ENCODE peak calls at places on chromosomes 13 and 19, in five cellular contexts. One of them, this sample, is unnamed.

GRCh38 chr19:33906578-33907335 is 110.1 kb downstream of the KCTD15 start:
- DNase-seq in stimulated activated CD4-positive, alpha-beta T cell treated with anti-CD3 and anti-CD28 coated beads, TNF-alpha, amount 100 ng/mL, for 1 hour: no peak
- DNase-seq in COR-L47: no peak
- DNase-seq in endothelial cell of umbilical vein: peak
- DNase-seq in osteoblast: peak
- DNase-seq in this sample: no peak

GRCh38 chr19:17079710-17080440 is 4.3 kb downstream of the MYO9B start:
- DNase-seq in COR-L47: no peak
- DNase-seq in stimulated activated CD4-positive, alpha-beta T cell treated with anti-CD3 and anti-CD28 coated beads, TNF-alpha, amount 100 ng/mL, for 1 hour: peak
- DNase-seq in endothelial cell of umbilical vein: peak
- DNase-seq in osteoblast: peak
- DNase-seq in this sample: no peak

GRCh38 chr19:49852631-49853126 is 1.7 kb downstream of the PTOV1 start:
- DNase-seq in osteoblast: no peak
- DNase-seq in COR-L47: no peak
- DNase-seq in stimulated activated CD4-positive, alpha-beta T cell treated with anti-CD3 and anti-CD28 coated beads, TNF-alpha, amount 100 ng/mL, for 1 hour: no peak
- DNase-seq in endothelial cell of umbilical vein: no peak
- DNase-seq in this sample: no peak

GRCh38 chr19:58305065-58305931 is at the start of gene ERVK3-1:
- DNase-seq in osteoblast: peak
- DNase-seq in stimulated activated CD4-positive, alpha-beta T cell treated with anti-CD3 and anti-CD28 coated beads, TNF-alpha, amount 100 ng/mL, for 1 hour: peak
- DNase-seq in COR-L47: peak
- DNase-seq in endothelial cell of umbilical vein: peak
- DNase-seq in this sample: peak

GRCh38 chr13:79307866-79308298 is 98.2 kb downstream of the RBM26 start:
- DNase-seq in stimulated activated CD4-positive, alpha-beta T cell treated with anti-CD3 and anti-CD28 coated beads, TNF-alpha, amount 100 ng/mL, for 1 hour: no peak
- DNase-seq in endothelial cell of umbilical vein: no peak
- DNase-seq in osteoblast: no peak
- DNase-seq in COR-L47: no peak
- DNase-seq in this sample: no peak

GRCh38 chr19:30666301-30666803 is 294.2 kb downstream of the ZNF536 start:
- DNase-seq in stimulated activated CD4-positive, alpha-beta T cell treated with anti-CD3 and anti-CD28 coated beads, TNF-alpha, amount 100 ng/mL, for 1 hour: peak
- DNase-seq in COR-L47: peak
- DNase-seq in osteoblast: no peak
- DNase-seq in endothelial cell of umbilical vein: peak
- DNase-seq in this sample: no peak

GRCh38 chr13:39596176-39596575 is 6.8 kb downstream of the LHFPL6 start:
- DNase-seq in COR-L47: no peak
- DNase-seq in osteoblast: no peak
- DNase-seq in stimulated activated CD4-positive, alpha-beta T cell treated with anti-CD3 and anti-CD28 coated beads, TNF-alpha, amount 100 ng/mL, for 1 hour: no peak
- DNase-seq in endothelial cell of umbilical vein: no peak
- DNase-seq in this sample: no peak

GRCh38 chr13:51833980-51834379 is 11.0 kb downstream of the TMEM272 start:
- DNase-seq in endothelial cell of umbilical vein: no peak
- DNase-seq in osteoblast: no peak
- DNase-seq in stimulated activated CD4-positive, alpha-beta T cell treated with anti-CD3 and anti-CD28 coated beads, TNF-alpha, amount 100 ng/mL, for 1 hour: no peak
- DNase-seq in COR-L47: no peak
- DNase-seq in this sample: no peak

GRCh38 chr13:87129602-87130300 is 541.4 kb upstream of the SLITRK5 start:
- DNase-seq in endothelial cell of umbilical vein: no peak
- DNase-seq in COR-L47: no peak
- DNase-seq in osteoblast: no peak
- DNase-seq in stimulated activated CD4-positive, alpha-beta T cell treated with anti-CD3 and anti-CD28 coated beads, TNF-alpha, amount 100 ng/mL, for 1 hour: no peak
- DNase-seq in this sample: no peak

GRCh38 chr19:37692956-37693660 is 26.5 kb downstream of the ZNF607 start:
- DNase-seq in COR-L47: no peak
- DNase-seq in stimulated activated CD4-positive, alpha-beta T cell treated with anti-CD3 and anti-CD28 coated beads, TNF-alpha, amount 100 ng/mL, for 1 hour: no peak
- DNase-seq in endothelial cell of umbilical vein: no peak
- DNase-seq in osteoblast: peak
- DNase-seq in this sample: no peak

GRCh38 chr13:70842062-70842644 is 733.9 kb upstream of the KLHL1 start:
- DNase-seq in endothelial cell of umbilical vein: no peak
- DNase-seq in stimulated activated CD4-positive, alpha-beta T cell treated with anti-CD3 and anti-CD28 coated beads, TNF-alpha, amount 100 ng/mL, for 1 hour: no peak
- DNase-seq in COR-L47: no peak
- DNase-seq in osteoblast: no peak
- DNase-seq in this sample: no peak

GRCh38 chr19:17210296-17210695 is 4.9 kb upstream of the USE1 start:
- DNase-seq in stimulated activated CD4-positive, alpha-beta T cell treated with anti-CD3 and anti-CD28 coated beads, TNF-alpha, amount 100 ng/mL, for 1 hour: no peak
- DNase-seq in endothelial cell of umbilical vein: no peak
- DNase-seq in osteoblast: peak
- DNase-seq in COR-L47: no peak
- DNase-seq in this sample: no peak

GRCh38 chr19:6847828-6848200 is 39.6 kb upstream of the ADGRE1 start:
- DNase-seq in COR-L47: no peak
- DNase-seq in endothelial cell of umbilical vein: no peak
- DNase-seq in stimulated activated CD4-positive, alpha-beta T cell treated with anti-CD3 and anti-CD28 coated beads, TNF-alpha, amount 100 ng/mL, for 1 hour: no peak
- DNase-seq in osteoblast: no peak
- DNase-seq in this sample: no peak

GRCh38 chr19:15240539-15240938 is 8.3 kb upstream of the EPHX3 start:
- DNase-seq in endothelial cell of umbilical vein: no peak
- DNase-seq in COR-L47: no peak
- DNase-seq in stimulated activated CD4-positive, alpha-beta T cell treated with anti-CD3 and anti-CD28 coated beads, TNF-alpha, amount 100 ng/mL, for 1 hour: no peak
- DNase-seq in osteoblast: peak
- DNase-seq in this sample: no peak

GRCh38 chr19:2723345-2723715 is 2.2 kb upstream of the DIRAS1 start:
- DNase-seq in COR-L47: no peak
- DNase-seq in osteoblast: peak
- DNase-seq in stimulated activated CD4-positive, alpha-beta T cell treated with anti-CD3 and anti-CD28 coated beads, TNF-alpha, amount 100 ng/mL, for 1 hour: no peak
- DNase-seq in endothelial cell of umbilical vein: no peak
- DNase-seq in this sample: no peak

GRCh38 chr19:14509382-14509781 is 8.8 kb downstream of the DNAJB1 start:
- DNase-seq in endothelial cell of umbilical vein: no peak
- DNase-seq in osteoblast: no peak
- DNase-seq in stimulated activated CD4-positive, alpha-beta T cell treated with anti-CD3 and anti-CD28 coated beads, TNF-alpha, amount 100 ng/mL, for 1 hour: no peak
- DNase-seq in COR-L47: no peak
- DNase-seq in this sample: no peak

GRCh38 chr19:1172353-1173159 is 1.5 kb downstream of the SBNO2 start:
- DNase-seq in endothelial cell of umbilical vein: peak
- DNase-seq in COR-L47: no peak
- DNase-seq in stimulated activated CD4-positive, alpha-beta T cell treated with anti-CD3 and anti-CD28 coated beads, TNF-alpha, amount 100 ng/mL, for 1 hour: no peak
- DNase-seq in osteoblast: peak
- DNase-seq in this sample: no peak

GRCh38 chr19:14440049-14440448 is 6.9 kb downstream of the PKN1 start:
- DNase-seq in endothelial cell of umbilical vein: peak
- DNase-seq in osteoblast: no peak
- DNase-seq in COR-L47: no peak
- DNase-seq in stimulated activated CD4-positive, alpha-beta T cell treated with anti-CD3 and anti-CD28 coated beads, TNF-alpha, amount 100 ng/mL, for 1 hour: peak
- DNase-seq in this sample: no peak

GRCh38 chr13:36090592-36090991 is 40.6 kb downstream of the DCLK1 start:
- DNase-seq in COR-L47: no peak
- DNase-seq in stimulated activated CD4-positive, alpha-beta T cell treated with anti-CD3 and anti-CD28 coated beads, TNF-alpha, amount 100 ng/mL, for 1 hour: no peak
- DNase-seq in osteoblast: peak
- DNase-seq in endothelial cell of umbilical vein: no peak
- DNase-seq in this sample: no peak

GRCh38 chr13:112013665-112014064 is 53.3 kb upstream of the SOX1 start:
- DNase-seq in COR-L47: no peak
- DNase-seq in stimulated activated CD4-positive, alpha-beta T cell treated with anti-CD3 and anti-CD28 coated beads, TNF-alpha, amount 100 ng/mL, for 1 hour: no peak
- DNase-seq in endothelial cell of umbilical vein: no peak
- DNase-seq in osteoblast: no peak
- DNase-seq in this sample: no peak

GRCh38 chr19:18023596-18024212 is 15.7 kb downstream of the ARRDC2 start:
- DNase-seq in osteoblast: peak
- DNase-seq in stimulated activated CD4-positive, alpha-beta T cell treated with anti-CD3 and anti-CD28 coated beads, TNF-alpha, amount 100 ng/mL, for 1 hour: no peak
- DNase-seq in endothelial cell of umbilical vein: peak
- DNase-seq in COR-L47: no peak
- DNase-seq in this sample: no peak

GRCh38 chr13:43153436-43154082 is 130.2 kb downstream of the DNAJC15 start:
- DNase-seq in COR-L47: no peak
- DNase-seq in stimulated activated CD4-positive, alpha-beta T cell treated with anti-CD3 and anti-CD28 coated beads, TNF-alpha, amount 100 ng/mL, for 1 hour: no peak
- DNase-seq in endothelial cell of umbilical vein: no peak
- DNase-seq in osteoblast: no peak
- DNase-seq in this sample: no peak

GRCh38 chr13:90675129-90675528 is 672.4 kb upstream of the MIR17HG start:
- DNase-seq in stimulated activated CD4-positive, alpha-beta T cell treated with anti-CD3 and anti-CD28 coated beads, TNF-alpha, amount 100 ng/mL, for 1 hour: no peak
- DNase-seq in endothelial cell of umbilical vein: no peak
- DNase-seq in osteoblast: no peak
- DNase-seq in COR-L47: no peak
- DNase-seq in this sample: no peak

This sample was measured in NCI-H2107.